ENCODE peak calls at places on chromosomes 7 and 10, in four cellular contexts. I is DMS79, L is Right ventricle myocardium superior, F is NB4. S is an unnamed sample.

GRCh38 chr10:63083904-63084689 is 49.0 kb upstream of the NRBF2 start:
- DNase-seq in I (no peak), L (peak; percentile 60), F (peak; percentile 88), S (no peak)

GRCh38 chr10:118958984-118959916 is 70.3 kb upstream of the NANOS1 start:
- DNase-seq in I (no peak), L (peak; percentile 77), F (peak; percentile 80), S (no peak)

GRCh38 chr7:41188163-41189130 is 514.4 kb downstream of the INHBA start:
- DNase-seq in I (no peak), L (no peak), F (no peak), S (no peak)

GRCh38 chr7:41880107-41880506 is 177.2 kb upstream of the INHBA start:
- DNase-seq in I (no peak), L (no peak), F (no peak), S (no peak)

GRCh38 chr7:100673942-100674431 is 447 bp downstream of the GNB2 start:
- DNase-seq in I (no peak), L (peak; percentile 73), F (peak; percentile 87), S (no peak)

GRCh38 chr7:55128693-55129394 is 110.0 kb downstream of the EGFR start:
- DNase-seq in I (peak; percentile 42), L (peak; percentile 82), F (no peak), S (peak; percentile 35)

GRCh38 chr7:115679976-115680375 is 350.6 kb downstream of the TFEC start:
- DNase-seq in I (no peak), L (no peak), F (peak; percentile 57), S (peak; percentile 29)

GRCh38 chr7:100353685-100354330 is 4.1 kb upstream of the PILRB start:
- DNase-seq in I (no peak), L (no peak), F (peak; percentile 8), S (no peak)

GRCh38 chr10:13617146-13617545 is 30.4 kb downstream of the PRPF18 start:
- DNase-seq in I (no peak), L (no peak), F (no peak), S (no peak)

GRCh38 chr10:96416643-96417042 is 57.8 kb upstream of the OPALIN start:
- DNase-seq in I (no peak), L (peak; percentile 79), F (peak; percentile 22), S (no peak)

GRCh38 chr10:100370976-100371706 is 24.1 kb downstream of the SCD start:
- DNase-seq in I (no peak), L (peak; percentile 86), F (peak; percentile 74), S (no peak)

GRCh38 chr10:75292794-75293455 is 57.2 kb upstream of the COMTD1 start:
- DNase-seq in I (no peak), L (no peak), F (no peak), S (no peak)

GRCh38 chr7:102122026-102122425 is 164.6 kb upstream of the SH2B2 start:
- DNase-seq in I (no peak), L (no peak), F (peak; percentile 75), S (no peak)

GRCh38 chr10:91296471-91296870 is 76.0 kb downstream of the PCGF5 start:
- DNase-seq in I (no peak), L (no peak), F (peak; percentile 16), S (no peak)

GRCh38 chr10:86888585-86889381 is 68.6 kb downstream of the MMRN2 start:
- DNase-seq in I (no peak), L (no peak), F (peak; percentile 93), S (no peak)

GRCh38 chr7:93194368-93194767 is 31.9 kb downstream of the HEPACAM2 start:
- DNase-seq in I (no peak), L (no peak), F (peak; percentile 5), S (no peak)

GRCh38 chr10:101272229-101272868 is 43.1 kb upstream of the LBX1 start:
- DNase-seq in I (peak; percentile 26), L (peak; percentile 64), F (peak; percentile 68), S (peak; percentile 24)

GRCh38 chr7:54037873-54038272 is 504.3 kb upstream of the VSTM2A start:
- DNase-seq in I (no peak), L (no peak), F (no peak), S (no peak)

GRCh38 chr10:103067951-103068350 is 125.1 kb downstream of the NT5C2 start:
- DNase-seq in I (no peak), L (no peak), F (no peak), S (no peak)

GRCh38 chr10:91597397-91597881 is 35.4 kb downstream of the PPP1R3C start:
- DNase-seq in I (no peak), L (no peak), F (no peak), S (no peak)

GRCh38 chr10:70809011-70809611 is 6.6 kb upstream of the SGPL1 start:
- DNase-seq in I (no peak), L (no peak), F (no peak), S (no peak)

GRCh38 chr7:6162331-6162620 is 110.1 kb downstream of the CYTH3 start:
- DNase-seq in I (no peak), L (peak; percentile 82), F (no peak), S (no peak)

GRCh38 chr7:7292608-7293007 is 110.3 kb downstream of the C1GALT1 start:
- DNase-seq in I (no peak), L (no peak), F (no peak), S (no peak)

GRCh38 chr7:90111-91063 is 102.0 kb upstream of the FAM20C start:
- DNase-seq in I (no peak), L (no peak), F (peak; percentile 39), S (no peak)

GRCh38 chr10:47361293-47361692 is 13.1 kb downstream of the RBP3 start:
- DNase-seq in I (no peak), L (no peak), F (peak; percentile 65), S (no peak)

GRCh38 chr7:135666156-135666555 is 3.8 kb downstream of the STMP1 start:
- DNase-seq in I (no peak), L (no peak), F (no peak), S (no peak)

GRCh38 chr7:50446542-50446960 is 3.6 kb downstream of the FIGNL1 start:
- DNase-seq in I (no peak), L (no peak), F (no peak), S (no peak)

GRCh38 chr10:43259248-43259980 is 7.5 kb downstream of the RASGEF1A start:
- DNase-seq in I (no peak), L (no peak), F (peak; percentile 44), S (no peak)

GRCh38 chr7:491958-492713 is 27.5 kb downstream of the PDGFA start:
- DNase-seq in I (no peak), L (peak; percentile 26), F (no peak), S (no peak)

GRCh38 chr7:132045481-132045980 is 489.1 kb upstream of the PODXL start:
- DNase-seq in I (no peak), L (no peak), F (no peak), S (no peak)

GRCh38 chr7:12557282-12557681 is 13.2 kb upstream of the SCIN start:
- DNase-seq in I (no peak), L (no peak), F (no peak), S (no peak)

GRCh38 chr7:113891828-113892227 is 27.0 kb downstream of the PPP1R3A start:
- DNase-seq in I (no peak), L (no peak), F (no peak), S (no peak)

GRCh38 chr7:115869225-115869624 is 161.3 kb downstream of the TFEC start:
- DNase-seq in I (no peak), L (no peak), F (no peak), S (no peak)